ENCODE peak calls at places on chromosomes 3 and 15, in ten cellular contexts. One of them, this sample, is unnamed.

GRCh38 chr15:91043190-91043874 is 20.9 kb upstream of the VPS33B start:
- DNase-seq in mucosa of descending colon: no peak
- DNase-seq in cardiac muscle cell: no peak
- DNase-seq in transverse colon: no peak
- DNase-seq in colonic mucosa: no peak
- DNase-seq in A673: no peak
- DNase-seq in SK-N-SH: no peak
- DNase-seq in mammary epithelial cell: no peak
- DNase-seq in endodermal cell: no peak
- DNase-seq in heart left ventricle: no peak
- DNase-seq in this sample: no peak

GRCh38 chr3:32457971-32458471 is 44.6 kb downstream of the CMTM6 start:
- DNase-seq in heart left ventricle: no peak
- DNase-seq in SK-N-SH: no peak
- DNase-seq in cardiac muscle cell: no peak
- DNase-seq in transverse colon: no peak
- DNase-seq in mammary epithelial cell: no peak
- DNase-seq in colonic mucosa: no peak
- DNase-seq in A673: no peak
- DNase-seq in mucosa of descending colon: no peak
- DNase-seq in endodermal cell: no peak
- DNase-seq in this sample: no peak

GRCh38 chr3:49813497-49814174 is at the start of gene UBA7:
- DNase-seq in endodermal cell: no peak
- DNase-seq in colonic mucosa: peak; percentile 66
- DNase-seq in transverse colon: peak; percentile 63
- DNase-seq in A673: no peak
- DNase-seq in mucosa of descending colon: peak; percentile 64
- DNase-seq in SK-N-SH: no peak
- DNase-seq in mammary epithelial cell: peak; percentile 52
- DNase-seq in heart left ventricle: peak; percentile 74
- DNase-seq in cardiac muscle cell: no peak
- DNase-seq in this sample: peak; percentile 69

GRCh38 chr15:74829500-74829899 is 3.1 kb downstream of the CPLX3 start:
- DNase-seq in endodermal cell: no peak
- DNase-seq in colonic mucosa: no peak
- DNase-seq in transverse colon: no peak
- DNase-seq in cardiac muscle cell: no peak
- DNase-seq in heart left ventricle: no peak
- DNase-seq in A673: no peak
- DNase-seq in mammary epithelial cell: peak; percentile 33
- DNase-seq in SK-N-SH: no peak
- DNase-seq in mucosa of descending colon: no peak
- DNase-seq in this sample: no peak

GRCh38 chr3:167700046-167700445 is 34.6 kb downstream of the PDCD10 start:
- DNase-seq in endodermal cell: no peak
- DNase-seq in mammary epithelial cell: no peak
- DNase-seq in heart left ventricle: no peak
- DNase-seq in A673: no peak
- DNase-seq in cardiac muscle cell: no peak
- DNase-seq in transverse colon: no peak
- DNase-seq in mucosa of descending colon: no peak
- DNase-seq in SK-N-SH: no peak
- DNase-seq in colonic mucosa: no peak
- DNase-seq in this sample: no peak

GRCh38 chr3:127822836-127823589 is 698 bp upstream of the MGLL start:
- DNase-seq in endodermal cell: peak; percentile 66
- DNase-seq in mammary epithelial cell: peak; percentile 32
- DNase-seq in colonic mucosa: peak; percentile 64
- DNase-seq in mucosa of descending colon: peak; percentile 86
- DNase-seq in SK-N-SH: peak; percentile 84
- DNase-seq in heart left ventricle: peak; percentile 76
- DNase-seq in cardiac muscle cell: peak; percentile 47
- DNase-seq in A673: peak; percentile 29
- DNase-seq in transverse colon: peak; percentile 82
- DNase-seq in this sample: peak; percentile 64

GRCh38 chr3:42539871-42540714 is 37.6 kb downstream of the VIPR1 start:
- DNase-seq in mammary epithelial cell: peak; percentile 24
- DNase-seq in transverse colon: peak; percentile 85
- DNase-seq in SK-N-SH: peak; percentile 71
- DNase-seq in mucosa of descending colon: peak; percentile 81
- DNase-seq in colonic mucosa: peak; percentile 89
- DNase-seq in cardiac muscle cell: peak; percentile 72
- DNase-seq in endodermal cell: peak; percentile 96
- DNase-seq in heart left ventricle: no peak
- DNase-seq in A673: peak; percentile 1
- DNase-seq in this sample: peak; percentile 46

GRCh38 chr3:43755511-43756200 is 64.9 kb downstream of the ABHD5 start:
- DNase-seq in heart left ventricle: no peak
- DNase-seq in cardiac muscle cell: no peak
- DNase-seq in A673: no peak
- DNase-seq in SK-N-SH: no peak
- DNase-seq in transverse colon: no peak
- DNase-seq in colonic mucosa: no peak
- DNase-seq in endodermal cell: no peak
- DNase-seq in mammary epithelial cell: no peak
- DNase-seq in mucosa of descending colon: no peak
- DNase-seq in this sample: no peak

DNA sequence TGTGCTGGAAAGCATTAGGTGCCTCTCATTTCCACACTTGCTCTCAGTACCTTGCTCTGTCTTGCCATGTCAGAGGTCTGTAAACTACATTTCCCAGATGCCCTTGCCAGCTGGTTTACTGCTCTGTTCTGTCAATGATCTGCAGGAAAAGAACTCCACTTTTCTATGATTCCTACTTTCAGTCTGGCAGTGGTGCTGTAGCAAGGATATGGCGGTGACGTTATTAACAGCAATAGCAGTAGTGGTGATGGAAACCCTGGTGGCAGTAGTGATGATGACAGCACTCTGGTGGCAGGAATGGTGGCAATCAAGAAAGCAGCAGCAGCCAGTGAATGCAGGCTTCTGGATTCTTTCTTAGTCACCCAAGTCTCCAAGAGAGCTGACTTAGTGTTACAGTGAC is 665.2 kb downstream of the DIPK2A start:
- DNase-seq in A673: peak; percentile 29
- DNase-seq in colonic mucosa: no peak
- DNase-seq in SK-N-SH: no peak
- DNase-seq in transverse colon: no peak
- DNase-seq in endodermal cell: peak; percentile 85
- DNase-seq in heart left ventricle: no peak
- DNase-seq in mucosa of descending colon: no peak
- DNase-seq in cardiac muscle cell: peak; percentile 52
- DNase-seq in mammary epithelial cell: no peak
- DNase-seq in this sample: no peak
- TF ChIP-seq CTCF in A673: peak; percentile 24
- TF ChIP-seq CTCF in colonic mucosa: no peak
- TF ChIP-seq CTCF in SK-N-SH: no peak
- TF ChIP-seq CTCF in transverse colon: no peak
- TF ChIP-seq CTCF in endodermal cell: peak; percentile 73
- TF ChIP-seq CTCF in heart left ventricle: no peak
- TF ChIP-seq CTCF in mucosa of descending colon: no peak
- TF ChIP-seq CTCF in cardiac muscle cell: no peak
- TF ChIP-seq CTCF in mammary epithelial cell: no peak
- TF ChIP-seq CTCF in this sample: no peak

GRCh38 chr15:66390670-66391069 is 4.0 kb downstream of the MAP2K1 start:
- DNase-seq in A673: no peak
- DNase-seq in heart left ventricle: no peak
- DNase-seq in mucosa of descending colon: no peak
- DNase-seq in SK-N-SH: no peak
- DNase-seq in mammary epithelial cell: peak; percentile 63
- DNase-seq in endodermal cell: no peak
- DNase-seq in cardiac muscle cell: no peak
- DNase-seq in colonic mucosa: peak; percentile 20
- DNase-seq in transverse colon: peak; percentile 23
- DNase-seq in this sample: no peak

GRCh38 chr15:66389859-66390382 is 3.2 kb downstream of the MAP2K1 start:
- DNase-seq in mammary epithelial cell: peak; percentile 74
- DNase-seq in transverse colon: no peak
- DNase-seq in A673: no peak
- DNase-seq in mucosa of descending colon: no peak
- DNase-seq in heart left ventricle: no peak
- DNase-seq in cardiac muscle cell: no peak
- DNase-seq in endodermal cell: no peak
- DNase-seq in SK-N-SH: no peak
- DNase-seq in colonic mucosa: no peak
- DNase-seq in this sample: no peak

GRCh38 chr15:66399276-66399675 is 12.6 kb downstream of the MAP2K1 start:
- DNase-seq in SK-N-SH: peak; percentile 49
- DNase-seq in mucosa of descending colon: no peak
- DNase-seq in cardiac muscle cell: no peak
- DNase-seq in colonic mucosa: no peak
- DNase-seq in endodermal cell: peak; percentile 13
- DNase-seq in mammary epithelial cell: no peak
- DNase-seq in A673: no peak
- DNase-seq in transverse colon: no peak
- DNase-seq in heart left ventricle: no peak
- DNase-seq in this sample: no peak

GRCh38 chr15:66394472-66394871 is 7.8 kb downstream of the MAP2K1 start:
- DNase-seq in mammary epithelial cell: no peak
- DNase-seq in SK-N-SH: no peak
- DNase-seq in colonic mucosa: no peak
- DNase-seq in heart left ventricle: no peak
- DNase-seq in cardiac muscle cell: no peak
- DNase-seq in transverse colon: no peak
- DNase-seq in endodermal cell: peak; percentile 20
- DNase-seq in mucosa of descending colon: no peak
- DNase-seq in A673: no peak
- DNase-seq in this sample: no peak

GRCh38 chr15:66394912-66395311 is 8.2 kb downstream of the MAP2K1 start:
- DNase-seq in SK-N-SH: no peak
- DNase-seq in cardiac muscle cell: no peak
- DNase-seq in colonic mucosa: no peak
- DNase-seq in endodermal cell: no peak
- DNase-seq in transverse colon: no peak
- DNase-seq in mucosa of descending colon: no peak
- DNase-seq in A673: no peak
- DNase-seq in heart left ventricle: no peak
- DNase-seq in mammary epithelial cell: no peak
- DNase-seq in this sample: no peak
- H3K4me1 ChIP-seq in SK-N-SH: no peaks in the 10 kb centered on the region
- H3K4me1 ChIP-seq in cardiac muscle cell: no peaks in the 10 kb centered on the region
- H3K4me1 ChIP-seq in colonic mucosa: no peaks in the 10 kb centered on the region
- H3K4me1 ChIP-seq in endodermal cell: no peaks in the 10 kb centered on the region
- H3K4me1 ChIP-seq in transverse colon: peaks cover 8% of the 10 kb centered on the region
- H3K4me1 ChIP-seq in mucosa of descending colon: peaks cover 4% of the 10 kb centered on the region
- H3K4me1 ChIP-seq in A673: peaks cover 8% of the 10 kb centered on the region
- H3K4me1 ChIP-seq in heart left ventricle: peaks cover 4% of the 10 kb centered on the region
- H3K4me1 ChIP-seq in mammary epithelial cell: peaks cover 26% of the 10 kb centered on the region
- H3K4me1 ChIP-seq in this sample: no peaks in the 10 kb centered on the region

GRCh38 chr15:72197045-72197459 is 535 bp downstream of the GRAMD2A start:
- DNase-seq in mucosa of descending colon: no peak
- DNase-seq in endodermal cell: peak; percentile 76
- DNase-seq in SK-N-SH: peak; percentile 45
- DNase-seq in colonic mucosa: no peak
- DNase-seq in heart left ventricle: no peak
- DNase-seq in transverse colon: no peak
- DNase-seq in mammary epithelial cell: peak; percentile 59
- DNase-seq in A673: no peak
- DNase-seq in cardiac muscle cell: no peak
- DNase-seq in this sample: no peak

GRCh38 chr15:72198410-72199270 is 1.1 kb upstream of the GRAMD2A start:
- DNase-seq in heart left ventricle: no peak
- DNase-seq in A673: no peak
- DNase-seq in cardiac muscle cell: no peak
- DNase-seq in transverse colon: no peak
- DNase-seq in colonic mucosa: no peak
- DNase-seq in mammary epithelial cell: no peak
- DNase-seq in endodermal cell: peak; percentile 43
- DNase-seq in mucosa of descending colon: peak; percentile 37
- DNase-seq in SK-N-SH: no peak
- DNase-seq in this sample: no peak

GRCh38 chr15:72199721-72200212 is 2.2 kb upstream of the GRAMD2A start:
- DNase-seq in endodermal cell: peak; percentile 94
- DNase-seq in transverse colon: peak; percentile 88
- DNase-seq in mammary epithelial cell: peak; percentile 65
- DNase-seq in heart left ventricle: peak; percentile 76
- DNase-seq in mucosa of descending colon: peak; percentile 84
- DNase-seq in SK-N-SH: peak; percentile 87
- DNase-seq in cardiac muscle cell: peak; percentile 67
- DNase-seq in colonic mucosa: peak; percentile 88
- DNase-seq in A673: peak; percentile 77
- DNase-seq in this sample: peak; percentile 90

GRCh38 chr15:72196409-72197044 is 1.1 kb downstream of the GRAMD2A start:
- DNase-seq in A673: no peak
- DNase-seq in SK-N-SH: no peak
- DNase-seq in colonic mucosa: no peak
- DNase-seq in transverse colon: no peak
- DNase-seq in heart left ventricle: no peak
- DNase-seq in cardiac muscle cell: no peak
- DNase-seq in mucosa of descending colon: no peak
- DNase-seq in mammary epithelial cell: peak; percentile 49
- DNase-seq in endodermal cell: no peak
- DNase-seq in this sample: no peak

GRCh38 chr15:72197460-72198409 is at the start of gene GRAMD2A:
- DNase-seq in SK-N-SH: peak; percentile 91
- DNase-seq in transverse colon: peak; percentile 27
- DNase-seq in mammary epithelial cell: peak; percentile 80
- DNase-seq in heart left ventricle: no peak
- DNase-seq in A673: peak; percentile 46
- DNase-seq in colonic mucosa: peak; percentile 47
- DNase-seq in endodermal cell: peak; percentile 91
- DNase-seq in mucosa of descending colon: peak; percentile 48
- DNase-seq in cardiac muscle cell: peak; percentile 57
- DNase-seq in this sample: peak; percentile 39
- TF ChIP-seq CTCF in SK-N-SH: no peak
- TF ChIP-seq CTCF in transverse colon: no peak
- TF ChIP-seq CTCF in mammary epithelial cell: no peak
- TF ChIP-seq CTCF in heart left ventricle: no peak
- TF ChIP-seq CTCF in A673: no peak
- TF ChIP-seq CTCF in colonic mucosa: no peak
- TF ChIP-seq CTCF in endodermal cell: peak; percentile 14
- TF ChIP-seq CTCF in mucosa of descending colon: no peak
- TF ChIP-seq CTCF in cardiac muscle cell: no peak
- TF ChIP-seq CTCF in this sample: no peak

GRCh38 chr3:67301556-67301955 is 303.4 kb downstream of the KBTBD8 start:
- DNase-seq in A673: no peak
- DNase-seq in cardiac muscle cell: no peak
- DNase-seq in SK-N-SH: no peak
- DNase-seq in endodermal cell: no peak
- DNase-seq in transverse colon: no peak
- DNase-seq in mucosa of descending colon: no peak
- DNase-seq in mammary epithelial cell: no peak
- DNase-seq in colonic mucosa: no peak
- DNase-seq in heart left ventricle: no peak
- DNase-seq in this sample: no peak
- H3K4me1 ChIP-seq in A673: no peaks in the 10 kb centered on the region
- H3K4me1 ChIP-seq in cardiac muscle cell: no peaks in the 10 kb centered on the region
- H3K4me1 ChIP-seq in SK-N-SH: no peaks in the 10 kb centered on the region
- H3K4me1 ChIP-seq in endodermal cell: peaks cover 8% of the 10 kb centered on the region
- H3K4me1 ChIP-seq in transverse colon: no peaks in the 10 kb centered on the region
- H3K4me1 ChIP-seq in mucosa of descending colon: no peaks in the 10 kb centered on the region
- H3K4me1 ChIP-seq in mammary epithelial cell: no peaks in the 10 kb centered on the region
- H3K4me1 ChIP-seq in colonic mucosa: no peaks in the 10 kb centered on the region
- H3K4me1 ChIP-seq in heart left ventricle: no peaks in the 10 kb centered on the region
- H3K4me1 ChIP-seq in this sample: no peaks in the 10 kb centered on the region